ENCODE peak calls at places on chromosomes 16 and 17, in seven cellular contexts. Q is NCI-H2171; S is pancreas; I is substantia nigra; J is SHP77; N is progenitor cell of endocrine pancreas; E is T-helper 2 cell treated with Interferon-gamma antibody and Interleukin-4, amounts not matched to agents 5 μg/mL and 100 μg/mL, for 36 hours. M is an unnamed sample.

GRCh38 chr17:29124931-29125270 is 55.3 kb downstream of the MYO18A start:
- DNase-seq in Q (no peak), S (peak), J (no peak), N (no peak), E (no peak), I (no peak), M (no peak)

GRCh38 chr17:47989159-47989558 is 18.2 kb downstream of the CDK5RAP3 start:
- DNase-seq in J (no peak), S (no peak), E (no peak), I (no peak), Q (no peak), N (no peak), M (no peak)

GRCh38 chr16:86414991-86415740 is 95.2 kb upstream of the FOXF1 start:
- DNase-seq in Q (no peak), J (no peak), N (no peak), I (no peak), S (no peak), E (no peak), M (no peak)

GRCh38 chr16:67499159-67499558 is 15.8 kb upstream of the AGRP start:
- DNase-seq in Q (no peak), E (no peak), J (no peak), N (no peak), S (no peak), I (no peak), M (peak)

GRCh38 chr17:4839965-4840892 is 7.1 kb downstream of the MINK1 start:
- DNase-seq in S (no peak), N (no peak), Q (no peak), J (no peak), I (no peak), E (no peak), M (no peak)

GRCh38 chr17:16384557-16384956 is 3.7 kb downstream of the UBB start:
- DNase-seq in I (no peak), N (no peak), E (no peak), J (no peak), S (no peak), Q (no peak), M (no peak)

GRCh38 chr16:70454221-70455034 is at the start of gene FCSK:
- DNase-seq in I (peak), E (peak), Q (peak), J (peak), N (peak), S (peak), M (peak)

GRCh38 chr16:68272501-68273209 is 8.3 kb downstream of the SLC7A6 start:
- DNase-seq in J (no peak), E (no peak), N (no peak), S (no peak), I (no peak), Q (peak), M (no peak)

GRCh38 chr16:84482001-84482891 is 22.2 kb downstream of the MEAK7 start:
- DNase-seq in E (no peak), J (no peak), Q (no peak), S (peak), I (peak), N (no peak), M (no peak)

GRCh38 chr16:67311607-67312449 is 14.7 kb downstream of the KCTD19 start:
- DNase-seq in Q (no peak), S (no peak), J (peak), E (peak), N (no peak), I (no peak), M (peak)

GRCh38 chr16:84562174-84562815 is 55.6 kb downstream of the COTL1 start:
- DNase-seq in J (no peak), E (no peak), S (no peak), Q (no peak), N (no peak), I (no peak), M (no peak)

GRCh38 chr16:78703951-78704350 is 604.5 kb downstream of the WWOX start:
- DNase-seq in E (no peak), Q (peak), I (no peak), S (no peak), J (no peak), N (no peak), M (no peak)

GRCh38 chr17:17354560-17355357 is 51.6 kb downstream of the NT5M start:
- DNase-seq in I (peak), E (peak), Q (peak), J (peak), N (peak), S (peak), M (peak)

GRCh38 chr16:87057951-87058560 is 259.1 kb downstream of the C16orf95 start:
- DNase-seq in E (no peak), I (no peak), S (no peak), J (no peak), Q (no peak), N (no peak), M (no peak)

GRCh38 chr17:71302721-71303549 is 817.9 kb upstream of the SOX9 start:
- DNase-seq in E (no peak), Q (no peak), I (no peak), S (no peak), J (no peak), N (no peak), M (no peak)

GRCh38 chr17:69018687-69019086 is 42.0 kb downstream of the ABCA9 start:
- DNase-seq in N (no peak), J (no peak), E (no peak), Q (no peak), S (no peak), I (no peak), M (no peak)

GRCh38 chr17:54891176-54891821 is 9.4 kb upstream of the TOM1L1 start:
- DNase-seq in J (peak), Q (peak), N (peak), S (no peak), E (no peak), I (no peak), M (peak)